ENCODE peak calls at places on chromosomes 6 and 20, in eight cellular contexts. One of them, this sample, is unnamed.
A peak's percentile ranks its signal among the peaks of the same experiment; 100 is the strongest.

GRCh38 chr6:106477790-106478189 is 117.3 kb downstream of the CRYBG1 start:
- DNase-seq in neural progenitor cell: no peak
- DNase-seq in Peyer's patch: no peak
- DNase-seq in brain microvascular endothelial cell: no peak
- DNase-seq in fibroblast of mammary gland: no peak
- DNase-seq in esophagus squamous epithelium: no peak
- DNase-seq in foreskin fibroblast: no peak
- DNase-seq in choroid plexus epithelial cell: no peak
- DNase-seq in this sample: no peak

GRCh38 chr6:53309059-53309896 is 39.5 kb downstream of the ELOVL5 start:
- DNase-seq in neural progenitor cell: no peak
- DNase-seq in esophagus squamous epithelium: no peak
- DNase-seq in brain microvascular endothelial cell: no peak
- DNase-seq in foreskin fibroblast: peak; percentile 77
- DNase-seq in choroid plexus epithelial cell: peak; percentile 70
- DNase-seq in Peyer's patch: peak; percentile 78
- DNase-seq in fibroblast of mammary gland: peak; percentile 51
- DNase-seq in this sample: peak; percentile 42

GRCh38 chr6:106496791-106497190 is 132.5 kb downstream of the RTN4IP1 start:
- DNase-seq in foreskin fibroblast: no peak
- DNase-seq in esophagus squamous epithelium: no peak
- DNase-seq in neural progenitor cell: no peak
- DNase-seq in choroid plexus epithelial cell: no peak
- DNase-seq in brain microvascular endothelial cell: no peak
- DNase-seq in fibroblast of mammary gland: no peak
- DNase-seq in Peyer's patch: no peak
- DNase-seq in this sample: no peak

GRCh38 chr6:44730771-44731391 is 343.4 kb downstream of the CDC5L start:
- DNase-seq in esophagus squamous epithelium: no peak
- DNase-seq in choroid plexus epithelial cell: peak; percentile 87
- DNase-seq in fibroblast of mammary gland: no peak
- DNase-seq in Peyer's patch: no peak
- DNase-seq in brain microvascular endothelial cell: peak; percentile 19
- DNase-seq in neural progenitor cell: no peak
- DNase-seq in foreskin fibroblast: peak; percentile 63
- DNase-seq in this sample: no peak

GRCh38 chr20:44384423-44385027 is 29.0 kb downstream of the HNF4A start:
- DNase-seq in fibroblast of mammary gland: peak; percentile 66
- DNase-seq in foreskin fibroblast: peak; percentile 78
- DNase-seq in esophagus squamous epithelium: no peak
- DNase-seq in neural progenitor cell: peak; percentile 85
- DNase-seq in choroid plexus epithelial cell: peak; percentile 74
- DNase-seq in Peyer's patch: peak; percentile 95
- DNase-seq in brain microvascular endothelial cell: peak; percentile 56
- DNase-seq in this sample: peak; percentile 79

GRCh38 chr20:35588397-35588796 is 27.2 kb upstream of the SPAG4 start:
- DNase-seq in brain microvascular endothelial cell: no peak
- DNase-seq in Peyer's patch: no peak
- DNase-seq in esophagus squamous epithelium: no peak
- DNase-seq in fibroblast of mammary gland: no peak
- DNase-seq in neural progenitor cell: no peak
- DNase-seq in choroid plexus epithelial cell: no peak
- DNase-seq in foreskin fibroblast: no peak
- DNase-seq in this sample: no peak

GRCh38 chr20:59020938-59021551 is 1.8 kb downstream of the TUBB1 start:
- DNase-seq in choroid plexus epithelial cell: peak; percentile 57
- DNase-seq in neural progenitor cell: no peak
- DNase-seq in esophagus squamous epithelium: no peak
- DNase-seq in brain microvascular endothelial cell: peak; percentile 20
- DNase-seq in foreskin fibroblast: peak; percentile 58
- DNase-seq in fibroblast of mammary gland: peak; percentile 35
- DNase-seq in Peyer's patch: no peak
- DNase-seq in this sample: no peak

GRCh38 chr20:41044409-41045062 is 15.9 kb downstream of the TOP1 start:
- DNase-seq in fibroblast of mammary gland: no peak
- DNase-seq in choroid plexus epithelial cell: no peak
- DNase-seq in neural progenitor cell: no peak
- DNase-seq in esophagus squamous epithelium: no peak
- DNase-seq in foreskin fibroblast: no peak
- DNase-seq in brain microvascular endothelial cell: no peak
- DNase-seq in Peyer's patch: no peak
- DNase-seq in this sample: no peak

GRCh38 chr6:41505084-41506049 is 40.8 kb upstream of the FOXP4 start:
- DNase-seq in brain microvascular endothelial cell: peak; percentile 39
- DNase-seq in Peyer's patch: peak; percentile 81
- DNase-seq in neural progenitor cell: peak; percentile 71
- DNase-seq in esophagus squamous epithelium: no peak
- DNase-seq in foreskin fibroblast: peak; percentile 69
- DNase-seq in fibroblast of mammary gland: peak; percentile 69
- DNase-seq in choroid plexus epithelial cell: peak; percentile 92
- DNase-seq in this sample: peak; percentile 84

GRCh38 chr20:6530916-6531315 is 236.6 kb upstream of the BMP2 start:
- DNase-seq in choroid plexus epithelial cell: no peak
- DNase-seq in esophagus squamous epithelium: no peak
- DNase-seq in fibroblast of mammary gland: no peak
- DNase-seq in foreskin fibroblast: no peak
- DNase-seq in neural progenitor cell: no peak
- DNase-seq in brain microvascular endothelial cell: no peak
- DNase-seq in Peyer's patch: no peak
- DNase-seq in this sample: no peak

GRCh38 chr20:62707981-62708521 is 585 bp upstream of the NTSR1 start:
- DNase-seq in neural progenitor cell: peak; percentile 65
- DNase-seq in brain microvascular endothelial cell: no peak
- DNase-seq in esophagus squamous epithelium: no peak
- DNase-seq in foreskin fibroblast: peak; percentile 49
- DNase-seq in fibroblast of mammary gland: no peak
- DNase-seq in Peyer's patch: no peak
- DNase-seq in choroid plexus epithelial cell: no peak
- DNase-seq in this sample: no peak

GRCh38 chr6:83221302-83221701 is 28.1 kb downstream of the RWDD2A start:
- DNase-seq in Peyer's patch: no peak
- DNase-seq in esophagus squamous epithelium: no peak
- DNase-seq in neural progenitor cell: no peak
- DNase-seq in foreskin fibroblast: no peak
- DNase-seq in fibroblast of mammary gland: no peak
- DNase-seq in brain microvascular endothelial cell: peak; percentile 57
- DNase-seq in choroid plexus epithelial cell: peak; percentile 56
- DNase-seq in this sample: no peak

GRCh38 chr20:45971425-45971674 is 653 bp downstream of the ZNF335 start:
- DNase-seq in foreskin fibroblast: no peak
- DNase-seq in fibroblast of mammary gland: no peak
- DNase-seq in choroid plexus epithelial cell: no peak
- DNase-seq in esophagus squamous epithelium: peak; percentile 52
- DNase-seq in brain microvascular endothelial cell: no peak
- DNase-seq in neural progenitor cell: no peak
- DNase-seq in Peyer's patch: no peak
- DNase-seq in this sample: no peak

GRCh38 chr20:45970646-45971424 is 1.2 kb downstream of the ZNF335 start:
- DNase-seq in brain microvascular endothelial cell: peak; percentile 17
- DNase-seq in neural progenitor cell: peak; percentile 30
- DNase-seq in esophagus squamous epithelium: no peak
- DNase-seq in fibroblast of mammary gland: peak; percentile 27
- DNase-seq in Peyer's patch: peak; percentile 71
- DNase-seq in choroid plexus epithelial cell: peak; percentile 48
- DNase-seq in foreskin fibroblast: peak; percentile 53
- DNase-seq in this sample: peak; percentile 53

GRCh38 chr20:45972500-45973183 is 639 bp upstream of the ZNF335 start:
- DNase-seq in esophagus squamous epithelium: no peak
- DNase-seq in neural progenitor cell: no peak
- DNase-seq in foreskin fibroblast: peak; percentile 99
- DNase-seq in brain microvascular endothelial cell: no peak
- DNase-seq in fibroblast of mammary gland: no peak
- DNase-seq in choroid plexus epithelial cell: no peak
- DNase-seq in Peyer's patch: peak; percentile 97
- DNase-seq in this sample: no peak

GRCh38 chr20:45969712-45970634 is 2.0 kb downstream of the ZNF335 start:
- DNase-seq in Peyer's patch: no peak
- DNase-seq in fibroblast of mammary gland: peak; percentile 76
- DNase-seq in foreskin fibroblast: peak; percentile 85
- DNase-seq in choroid plexus epithelial cell: peak; percentile 81
- DNase-seq in brain microvascular endothelial cell: peak; percentile 55
- DNase-seq in neural progenitor cell: peak; percentile 80
- DNase-seq in esophagus squamous epithelium: no peak
- DNase-seq in this sample: peak; percentile 55

GRCh38 chr20:45971675-45972499 is at the start of gene ZNF335:
- DNase-seq in fibroblast of mammary gland: peak; percentile 96
- DNase-seq in foreskin fibroblast: peak; percentile 99
- DNase-seq in esophagus squamous epithelium: peak; percentile 87
- DNase-seq in neural progenitor cell: peak; percentile 98
- DNase-seq in brain microvascular endothelial cell: peak; percentile 90
- DNase-seq in choroid plexus epithelial cell: peak; percentile 98
- DNase-seq in Peyer's patch: peak; percentile 96
- DNase-seq in this sample: peak; percentile 96
- TF ChIP-seq CTCF in fibroblast of mammary gland: no peak
- TF ChIP-seq CTCF in foreskin fibroblast: no peak
- TF ChIP-seq CTCF in esophagus squamous epithelium: peak; percentile 61
- TF ChIP-seq CTCF in neural progenitor cell: peak; percentile 39
- TF ChIP-seq CTCF in brain microvascular endothelial cell: peak; percentile 27
- TF ChIP-seq CTCF in choroid plexus epithelial cell: peak; percentile 42
- TF ChIP-seq CTCF in Peyer's patch: peak; percentile 49
- TF ChIP-seq CTCF in this sample: no peak

GRCh38 chr6:34068462-34069044 is 77.3 kb downstream of the GRM4 start:
- DNase-seq in foreskin fibroblast: no peak
- DNase-seq in esophagus squamous epithelium: no peak
- DNase-seq in brain microvascular endothelial cell: no peak
- DNase-seq in choroid plexus epithelial cell: no peak
- DNase-seq in fibroblast of mammary gland: no peak
- DNase-seq in neural progenitor cell: peak; percentile 59
- DNase-seq in Peyer's patch: no peak
- DNase-seq in this sample: no peak

GRCh38 chr6:34066284-34066571 is 79.7 kb downstream of the GRM4 start:
- DNase-seq in choroid plexus epithelial cell: no peak
- DNase-seq in foreskin fibroblast: no peak
- DNase-seq in neural progenitor cell: no peak
- DNase-seq in fibroblast of mammary gland: no peak
- DNase-seq in brain microvascular endothelial cell: no peak
- DNase-seq in esophagus squamous epithelium: no peak
- DNase-seq in Peyer's patch: no peak
- DNase-seq in this sample: no peak

GRCh38 chr6:34065470-34066283 is 80.2 kb downstream of the GRM4 start:
- DNase-seq in choroid plexus epithelial cell: no peak
- DNase-seq in neural progenitor cell: no peak
- DNase-seq in brain microvascular endothelial cell: no peak
- DNase-seq in foreskin fibroblast: no peak
- DNase-seq in esophagus squamous epithelium: no peak
- DNase-seq in fibroblast of mammary gland: no peak
- DNase-seq in Peyer's patch: no peak
- DNase-seq in this sample: no peak

GRCh38 chr6:34066772-34067770 is 78.8 kb downstream of the GRM4 start:
- DNase-seq in brain microvascular endothelial cell: no peak
- DNase-seq in fibroblast of mammary gland: no peak
- DNase-seq in neural progenitor cell: no peak
- DNase-seq in Peyer's patch: no peak
- DNase-seq in esophagus squamous epithelium: no peak
- DNase-seq in foreskin fibroblast: no peak
- DNase-seq in choroid plexus epithelial cell: no peak
- DNase-seq in this sample: no peak

GRCh38 chr6:34067814-34068213 is 78.1 kb downstream of the GRM4 start:
- DNase-seq in fibroblast of mammary gland: no peak
- DNase-seq in choroid plexus epithelial cell: peak; percentile 16
- DNase-seq in esophagus squamous epithelium: no peak
- DNase-seq in Peyer's patch: no peak
- DNase-seq in neural progenitor cell: no peak
- DNase-seq in brain microvascular endothelial cell: no peak
- DNase-seq in foreskin fibroblast: peak; percentile 18
- DNase-seq in this sample: no peak
- TF ChIP-seq CTCF in fibroblast of mammary gland: no peak
- TF ChIP-seq CTCF in choroid plexus epithelial cell: peak; percentile 42
- TF ChIP-seq CTCF in esophagus squamous epithelium: peak; percentile 37
- TF ChIP-seq CTCF in Peyer's patch: no peak
- TF ChIP-seq CTCF in neural progenitor cell: peak; percentile 33
- TF ChIP-seq CTCF in brain microvascular endothelial cell: peak; percentile 22
- TF ChIP-seq CTCF in foreskin fibroblast: no peak
- TF ChIP-seq CTCF in this sample: no peak

DNA sequence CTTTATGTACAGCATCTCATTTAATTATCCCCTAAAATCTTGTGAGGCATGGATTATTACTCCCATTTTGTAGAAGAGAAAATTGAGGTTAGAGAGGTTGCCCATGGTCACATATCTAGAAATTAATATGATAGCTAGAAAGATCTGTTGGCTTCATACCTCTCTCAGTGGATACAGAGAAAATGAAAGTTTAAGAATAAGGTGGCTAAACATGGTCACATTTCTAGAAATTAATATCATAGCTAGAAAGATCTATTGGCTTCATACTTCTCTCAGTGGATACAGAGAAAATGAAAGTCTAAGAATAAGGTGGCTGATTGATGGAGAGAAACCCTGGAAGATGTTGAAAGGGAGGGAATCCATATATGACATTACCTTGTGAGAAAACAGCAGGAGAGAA is 260.7 kb upstream of the MAN1A1 start:
- DNase-seq in neural progenitor cell: no peak
- DNase-seq in foreskin fibroblast: no peak
- DNase-seq in fibroblast of mammary gland: no peak
- DNase-seq in brain microvascular endothelial cell: no peak
- DNase-seq in choroid plexus epithelial cell: no peak
- DNase-seq in esophagus squamous epithelium: no peak
- DNase-seq in Peyer's patch: no peak
- DNase-seq in this sample: no peak
- TF ChIP-seq CTCF in neural progenitor cell: no peak
- TF ChIP-seq CTCF in foreskin fibroblast: no peak
- TF ChIP-seq CTCF in fibroblast of mammary gland: no peak
- TF ChIP-seq CTCF in brain microvascular endothelial cell: no peak
- TF ChIP-seq CTCF in choroid plexus epithelial cell: no peak
- TF ChIP-seq CTCF in esophagus squamous epithelium: no peak
- TF ChIP-seq CTCF in Peyer's patch: no peak
- TF ChIP-seq CTCF in this sample: no peak

GRCh38 chr6:22980446-22980845 is 411.1 kb downstream of the HDGFL1 start:
- DNase-seq in choroid plexus epithelial cell: peak; percentile 39
- DNase-seq in brain microvascular endothelial cell: peak; percentile 38
- DNase-seq in Peyer's patch: no peak
- DNase-seq in fibroblast of mammary gland: peak; percentile 80
- DNase-seq in foreskin fibroblast: peak; percentile 69
- DNase-seq in esophagus squamous epithelium: no peak
- DNase-seq in neural progenitor cell: no peak
- DNase-seq in this sample: no peak

GRCh38 chr6:22972771-22973170 is 403.4 kb downstream of the HDGFL1 start:
- DNase-seq in brain microvascular endothelial cell: no peak
- DNase-seq in foreskin fibroblast: no peak
- DNase-seq in fibroblast of mammary gland: no peak
- DNase-seq in esophagus squamous epithelium: no peak
- DNase-seq in Peyer's patch: no peak
- DNase-seq in neural progenitor cell: no peak
- DNase-seq in choroid plexus epithelial cell: peak; percentile 16
- DNase-seq in this sample: no peak

GRCh38 chr6:22970004-22970403 is 400.6 kb downstream of the HDGFL1 start:
- DNase-seq in fibroblast of mammary gland: no peak
- DNase-seq in Peyer's patch: no peak
- DNase-seq in neural progenitor cell: no peak
- DNase-seq in choroid plexus epithelial cell: no peak
- DNase-seq in brain microvascular endothelial cell: no peak
- DNase-seq in foreskin fibroblast: no peak
- DNase-seq in esophagus squamous epithelium: no peak
- DNase-seq in this sample: no peak

DNA sequence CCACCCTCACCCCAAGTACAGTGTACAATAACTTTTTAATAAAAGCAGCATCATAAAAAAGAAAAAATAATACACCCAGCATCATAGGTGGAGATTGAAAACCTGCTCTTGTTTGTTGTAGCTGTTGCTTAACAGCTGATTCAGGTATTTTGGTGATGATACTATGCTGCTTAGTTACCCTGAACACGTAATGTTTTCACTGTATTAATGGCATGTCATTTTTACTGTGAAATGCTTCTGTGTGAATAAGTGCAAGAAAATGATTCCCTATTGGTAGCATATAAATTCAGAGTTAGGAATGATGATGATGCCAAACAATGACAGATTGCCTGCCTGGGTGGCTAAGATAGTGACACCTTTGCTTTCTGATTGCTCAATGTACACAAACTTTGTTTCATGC is 405.7 kb downstream of the HDGFL1 start:
- DNase-seq in Peyer's patch: no peak
- DNase-seq in neural progenitor cell: no peak
- DNase-seq in fibroblast of mammary gland: no peak
- DNase-seq in esophagus squamous epithelium: no peak
- DNase-seq in choroid plexus epithelial cell: no peak
- DNase-seq in brain microvascular endothelial cell: no peak
- DNase-seq in foreskin fibroblast: no peak
- DNase-seq in this sample: no peak
- TF ChIP-seq CTCF in Peyer's patch: no peak
- TF ChIP-seq CTCF in neural progenitor cell: no peak
- TF ChIP-seq CTCF in fibroblast of mammary gland: no peak
- TF ChIP-seq CTCF in esophagus squamous epithelium: no peak
- TF ChIP-seq CTCF in choroid plexus epithelial cell: no peak
- TF ChIP-seq CTCF in brain microvascular endothelial cell: no peak
- TF ChIP-seq CTCF in foreskin fibroblast: no peak
- TF ChIP-seq CTCF in this sample: no peak